ENCODE peak calls at places on chromosomes 7 and 10, in four cellular contexts. A is adrenal gland, U is fibroblast of lung, L is right lobe of liver. Y is an unnamed sample. For H3K36me3, the result is how much of the 10 kb centered on the place peaks cover.

GRCh38 chr7:128053023-128053422 is 21.8 kb upstream of the LRRC4 start:
- DNase-seq in U (peak), A (no peak), L (no peak), Y (no peak)

GRCh38 chr7:30564243-30564892 is 30.3 kb upstream of the GARS1 start:
- DNase-seq in U (peak), A (peak), L (peak), Y (peak)

GRCh38 chr7:80640841-80641240 is 2.4 kb downstream of the CD36 start:
- DNase-seq in L (no peak), U (peak), A (no peak), Y (no peak)

GRCh38 chr7:44634839-44635591 is 28.6 kb downstream of the OGDH start:
- DNase-seq in A (no peak), U (no peak), L (no peak), Y (no peak)

GRCh38 chr10:31426425-31426824 is 107.4 kb downstream of the ZEB1 start:
- DNase-seq in L (no peak), A (no peak), U (peak), Y (no peak)

GRCh38 chr10:129768437-129769355 is 195.4 kb downstream of the EBF3 start:
- DNase-seq in U (no peak), A (no peak), L (peak), Y (peak)

GRCh38 chr7:30816291-30817059 is 45.3 kb downstream of the MINDY4 start:
- DNase-seq in L (no peak), A (peak), U (no peak), Y (no peak)

GRCh38 chr10:116271593-116272496 is 1.2 kb downstream of the GFRA1 start:
- DNase-seq in A (peak), L (peak), U (peak), Y (no peak)

GRCh38 chr10:115762029-115762428 is 511.0 kb downstream of the GFRA1 start:
- DNase-seq in U (peak), L (no peak), A (peak), Y (no peak)

GRCh38 chr7:47937065-47937687 is 11.1 kb downstream of the PKD1L1 start:
- DNase-seq in L (no peak), A (no peak), U (no peak), Y (peak)

GRCh38 chr7:18361756-18362155 is 133.8 kb upstream of the HDAC9 start:
- DNase-seq in U (peak), L (no peak), A (no peak), Y (no peak)

GRCh38 chr7:45159296-45159695 is 1.7 kb downstream of the RAMP3 start:
- DNase-seq in U (no peak), A (no peak), L (no peak), Y (peak)

GRCh38 chr10:70652761-70653657 is 19.3 kb upstream of the ADAMTS14 start:
- DNase-seq in A (no peak), L (peak), U (peak), Y (no peak)

GRCh38 chr10:7428673-7429350 is 18.0 kb upstream of the SFMBT2 start:
- DNase-seq in L (no peak), A (no peak), U (no peak), Y (no peak)

GRCh38 chr10:58477902-58478301 is 34.8 kb upstream of the BICC1 start:
- DNase-seq in A (no peak), U (no peak), L (no peak), Y (no peak)

GRCh38 chr10:106182542-106182941 is 982.0 kb downstream of the SORCS1 start:
- DNase-seq in U (no peak), A (no peak), L (no peak), Y (no peak)

GRCh38 chr10:70430489-70431445 is 10.7 kb downstream of the NODAL start:
- DNase-seq in U (peak), L (peak), A (peak), Y (no peak)

GRCh38 chr7:51528172-51528571 is 211.6 kb upstream of the COBL start:
- DNase-seq in U (no peak), A (no peak), L (no peak), Y (no peak)

GRCh38 chr10:17457083-17457482 is 2.7 kb upstream of the ST8SIA6 start:
- DNase-seq in L (no peak), A (no peak), U (no peak), Y (no peak)

GRCh38 chr10:87942884-87943527 is 79.6 kb downstream of the PTEN start:
- DNase-seq in A (no peak), U (no peak), L (no peak), Y (no peak)
- H3K36me3 ChIP-seq in A (under half), U (under half), L (under half), Y (under half)

DNA sequence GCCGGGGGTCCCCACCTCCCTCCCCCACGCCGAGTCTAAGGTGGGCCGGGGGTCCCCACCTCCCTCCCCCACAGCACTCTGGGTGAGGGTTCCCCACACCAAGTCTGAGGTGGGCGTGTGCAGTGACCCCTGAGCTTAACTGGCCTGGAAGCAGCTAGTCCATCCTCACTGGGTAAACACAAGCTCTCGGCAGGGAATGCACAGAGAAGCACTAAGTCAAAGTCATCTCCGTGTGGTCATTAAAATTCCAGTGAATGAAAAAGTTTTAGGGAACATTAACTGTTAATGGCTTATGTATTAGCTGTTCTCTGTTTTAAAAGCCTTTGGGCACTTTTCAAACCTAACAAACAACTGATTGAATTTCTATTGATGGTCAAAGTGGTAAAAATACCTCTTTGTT is 43.7 kb upstream of the PRKAR1B start:
- DNase-seq in A (no peak), U (peak), L (no peak), Y (no peak)
- H3K36me3 ChIP-seq in A (under half), U (under half), L (under half), Y (under half)

DNA sequence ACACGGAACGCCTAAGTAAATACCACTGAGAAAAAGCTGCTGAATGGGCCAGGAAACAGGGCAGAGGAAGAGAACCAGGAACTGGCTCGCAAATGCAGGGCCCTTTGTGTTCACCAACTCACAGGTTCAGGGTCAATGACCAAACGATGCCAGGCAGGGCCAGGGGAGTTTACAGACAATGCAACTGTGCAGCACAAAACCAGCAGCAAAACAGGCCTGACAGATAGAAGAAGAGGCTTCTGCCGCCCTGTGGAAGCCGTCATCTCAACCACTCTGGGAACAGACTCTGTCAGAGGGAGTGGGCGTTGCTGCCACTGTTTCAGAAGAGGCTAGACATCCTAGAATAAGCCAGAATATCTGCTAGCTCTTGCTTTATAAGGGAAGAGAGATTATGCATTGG is 117.9 kb downstream of the KMT2E start:
- DNase-seq in U (no peak), A (no peak), L (peak), Y (no peak)
- H3K36me3 ChIP-seq in U (under half), A (under half), L (under half), Y (under half)

DNA sequence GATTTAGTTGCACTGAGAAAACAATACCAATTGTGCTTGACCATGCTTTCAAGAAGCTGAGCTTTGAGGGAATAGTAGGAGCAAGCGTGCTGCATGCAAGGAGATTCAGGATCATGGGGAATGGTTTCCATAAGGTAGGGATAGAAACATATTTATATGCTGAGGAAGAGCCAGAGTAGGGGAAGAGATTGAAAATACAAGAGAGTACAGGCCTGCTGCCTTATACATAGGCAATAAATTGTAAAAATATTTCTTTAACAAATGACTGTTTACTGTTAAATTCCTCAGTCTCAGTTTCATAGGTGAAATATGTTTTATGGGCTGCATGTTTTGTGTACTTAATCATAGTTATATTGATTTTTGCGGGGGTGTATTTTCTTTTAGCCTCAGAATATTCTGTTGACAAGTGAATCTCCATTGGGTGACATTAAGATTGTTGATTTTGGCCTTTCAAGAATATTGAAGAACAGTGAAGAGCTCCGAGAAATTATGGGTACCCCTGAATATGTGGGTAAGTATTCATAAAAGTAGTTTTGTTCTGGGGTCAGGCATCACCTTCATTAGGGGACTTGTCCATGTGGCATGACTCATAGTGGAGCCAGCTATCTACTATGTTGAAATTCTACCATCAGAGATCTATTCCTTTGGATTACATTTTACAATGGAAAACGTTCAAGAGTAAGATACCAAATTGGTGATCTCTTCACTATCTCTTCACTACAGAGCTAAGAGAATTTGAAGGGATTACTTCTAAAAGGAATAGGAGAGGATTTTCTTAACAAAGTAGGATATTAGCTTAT is 36.5 kb downstream of the STK17A start:
- DNase-seq in U (no peak), L (no peak), A (no peak), Y (no peak)
- H3K36me3 ChIP-seq in U (under half), L (under half), A (under half), Y (under half)

DNA sequence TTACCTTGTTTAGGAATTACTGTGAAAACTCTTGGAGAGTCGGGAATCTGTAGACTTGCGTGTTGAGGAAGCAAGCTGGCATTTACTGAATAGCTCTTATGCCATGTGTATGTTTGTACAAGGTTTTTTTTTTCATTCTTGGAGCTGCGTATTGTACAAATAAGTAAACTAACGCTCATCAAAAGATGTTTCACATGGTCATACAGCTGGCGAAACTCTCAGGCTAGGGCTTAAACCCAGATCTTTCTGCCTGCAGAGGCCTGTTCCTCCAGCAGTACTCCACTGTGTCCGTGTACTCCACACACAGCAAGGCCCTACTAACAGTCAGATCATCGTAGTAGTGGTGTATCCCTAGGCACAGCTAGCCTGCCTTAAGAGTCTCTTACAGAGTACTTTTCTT is 7.4 kb downstream of the EDRF1 start:
- DNase-seq in A (no peak), L (no peak), U (no peak), Y (no peak)
- H3K36me3 ChIP-seq in A (under half), L (half or more), U (under half), Y (half or more)

DNA sequence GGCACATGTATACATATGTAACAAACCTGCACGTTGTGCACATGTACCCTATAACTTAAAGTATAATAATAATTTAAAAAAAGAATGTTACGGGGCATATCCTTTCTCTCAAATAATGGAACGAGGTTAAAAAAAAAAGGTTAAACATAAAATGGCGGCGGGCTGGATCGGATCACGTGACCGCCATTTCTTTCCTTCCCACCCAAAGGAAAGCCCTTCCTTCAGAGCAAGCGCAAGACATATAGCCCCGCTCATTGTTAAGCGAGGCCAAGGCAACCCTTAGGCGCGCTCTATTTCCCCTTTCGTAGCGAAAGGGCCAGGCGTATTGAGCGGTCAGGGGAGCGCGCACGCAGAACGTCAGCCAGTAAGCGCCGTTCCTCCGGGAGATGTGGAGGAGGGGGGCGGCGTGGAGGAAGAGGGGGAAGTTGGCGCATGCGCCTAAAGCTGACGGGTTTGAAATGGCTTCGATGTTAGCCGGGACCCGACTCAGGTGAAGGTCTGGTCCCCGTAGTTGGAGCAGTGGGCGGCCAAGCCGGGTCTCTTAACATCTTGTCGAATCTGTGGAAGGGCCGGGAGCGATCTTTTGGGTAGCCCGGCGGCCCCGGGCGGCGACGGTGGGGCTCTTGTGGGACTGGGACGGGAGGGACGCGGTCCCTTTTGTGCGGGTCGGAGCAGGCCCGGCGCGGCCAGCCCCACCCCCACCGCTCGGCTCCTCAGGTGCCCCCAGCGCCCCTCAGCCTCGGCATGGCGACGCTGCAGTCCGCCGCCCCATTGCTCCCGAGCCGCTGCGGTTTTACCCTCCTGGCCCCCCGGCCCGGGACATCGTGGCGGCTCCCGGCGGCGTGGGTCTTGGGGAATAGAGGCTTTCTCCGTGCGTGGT is at the start of gene CCAR1:
- DNase-seq in L (peak), U (peak), A (peak), Y (peak)
- H3K36me3 ChIP-seq in L (under half), U (under half), A (under half), Y (under half)

DNA sequence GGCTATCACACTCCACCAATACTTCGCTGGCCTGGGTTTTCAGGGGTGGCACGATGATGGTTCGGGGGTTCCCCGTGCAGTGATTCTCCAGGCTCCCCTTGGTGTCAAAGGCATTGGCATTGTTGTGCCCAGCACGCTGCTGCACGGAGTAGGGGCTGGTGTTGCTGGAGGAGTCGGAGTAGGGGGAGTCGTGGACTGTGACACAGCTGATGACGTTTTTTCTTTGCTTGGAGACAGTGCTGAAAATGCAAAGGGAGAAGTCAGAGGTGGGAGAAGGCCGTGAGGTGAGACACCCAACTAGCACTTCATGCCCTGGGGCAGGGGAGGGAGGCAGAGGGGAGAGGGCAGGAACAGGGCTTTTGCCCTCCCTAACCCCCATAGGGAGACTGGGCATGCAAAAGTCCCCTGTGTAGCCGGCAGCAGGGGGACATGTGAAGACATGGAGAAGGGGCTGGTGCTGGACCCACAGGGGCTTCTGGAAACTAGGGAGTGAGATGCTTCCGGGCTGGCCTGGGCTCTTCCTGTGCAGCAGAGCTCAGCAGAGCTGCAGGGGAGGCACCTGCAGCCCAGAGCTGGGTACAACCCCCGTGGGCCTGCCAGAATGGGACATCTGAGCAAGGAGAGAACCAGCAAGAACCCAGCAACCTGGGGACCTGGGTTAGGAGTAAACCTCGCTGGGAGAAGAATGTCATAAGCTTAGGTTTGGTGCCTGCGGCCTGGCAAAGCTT is 60.5 kb downstream of the CLEC2L start:
- DNase-seq in L (no peak), U (no peak), A (no peak), Y (peak)
- H3K36me3 ChIP-seq in L (half or more), U (under half), A (under half), Y (half or more)

DNA sequence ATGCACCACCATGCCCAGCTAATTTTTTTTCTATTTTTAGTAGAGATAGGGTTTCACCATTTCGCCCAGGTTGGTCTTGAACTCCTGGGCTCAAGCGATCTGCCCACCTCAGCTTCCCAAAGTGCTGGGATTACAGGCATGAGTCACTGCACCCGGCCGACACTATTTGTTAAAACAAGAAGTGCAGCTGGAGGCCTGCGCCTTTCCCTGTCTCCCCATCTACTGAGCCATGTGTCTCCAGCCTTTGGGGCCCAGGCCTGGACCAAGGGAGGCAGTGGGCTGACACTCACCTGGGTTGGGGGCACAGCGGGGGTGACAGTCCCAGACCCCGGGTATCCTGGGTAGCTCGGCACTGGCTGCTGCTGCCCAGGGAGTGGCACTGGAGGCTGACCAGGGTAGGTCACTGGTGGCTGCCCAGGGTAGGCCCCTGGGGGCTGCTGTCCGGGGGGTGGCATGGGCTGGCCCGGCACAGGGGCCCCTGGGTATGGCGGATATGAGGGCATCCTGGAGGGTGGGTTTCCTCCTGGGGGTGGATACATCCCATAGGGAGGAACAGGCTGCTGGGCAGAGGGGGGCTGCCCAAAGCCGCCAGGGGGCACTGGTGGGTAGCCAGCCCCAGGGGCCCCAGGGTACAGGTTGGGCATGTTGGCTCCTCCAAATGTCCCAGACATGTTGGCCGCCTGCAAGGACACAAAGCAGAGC is 36.3 kb downstream of the PLAC9 start:
- DNase-seq in U (no peak), L (no peak), A (no peak), Y (peak)
- H3K36me3 ChIP-seq in U (under half), L (under half), A (under half), Y (half or more)

Y was measured in spleen.